ENCODE peak calls at places on chromosomes 2 and 18, in four cellular contexts. One of them, this sample, is unnamed.
A peak's percentile ranks its signal among the peaks of the same experiment; 100 is the strongest.

GRCh38 chr2:54081574-54081973 is 33.8 kb upstream of the ACYP2 start:
- DNase-seq in cardiac muscle cell: no peak
- DNase-seq in CD8-positive, alpha-beta T cell: no peak
- DNase-seq in HCEC 1CT: peak; percentile 18
- DNase-seq in this sample: no peak

GRCh38 chr2:100747551-100747950 is 72.4 kb upstream of the NPAS2 start:
- DNase-seq in cardiac muscle cell: peak; percentile 57
- DNase-seq in CD8-positive, alpha-beta T cell: no peak
- DNase-seq in HCEC 1CT: peak; percentile 61
- DNase-seq in this sample: no peak

GRCh38 chr2:239936838-239937581 is 88.1 kb downstream of the NDUFA10 start:
- DNase-seq in cardiac muscle cell: no peak
- DNase-seq in CD8-positive, alpha-beta T cell: no peak
- DNase-seq in HCEC 1CT: no peak
- DNase-seq in this sample: no peak

GRCh38 chr2:173355132-173355865 is 627 bp downstream of the CDCA7 start:
- DNase-seq in cardiac muscle cell: peak; percentile 71
- DNase-seq in CD8-positive, alpha-beta T cell: peak; percentile 5
- DNase-seq in HCEC 1CT: peak; percentile 66
- DNase-seq in this sample: peak; percentile 48

GRCh38 chr2:19802088-19802806 is 99.5 kb downstream of the TTC32 start:
- DNase-seq in cardiac muscle cell: peak; percentile 72
- DNase-seq in CD8-positive, alpha-beta T cell: no peak
- DNase-seq in HCEC 1CT: peak; percentile 35
- DNase-seq in this sample: no peak

GRCh38 chr2:128519517-128520215 is 201.0 kb upstream of the HS6ST1 start:
- DNase-seq in cardiac muscle cell: no peak
- DNase-seq in CD8-positive, alpha-beta T cell: no peak
- DNase-seq in HCEC 1CT: no peak
- DNase-seq in this sample: no peak

GRCh38 chr2:28835787-28836186 is 25.2 kb downstream of the SPDYA start:
- DNase-seq in cardiac muscle cell: peak; percentile 24
- DNase-seq in CD8-positive, alpha-beta T cell: no peak
- DNase-seq in HCEC 1CT: no peak
- DNase-seq in this sample: no peak

GRCh38 chr18:13606589-13607254 is 119.6 kb downstream of the FAM210A start:
- DNase-seq in cardiac muscle cell: no peak
- DNase-seq in CD8-positive, alpha-beta T cell: no peak
- DNase-seq in HCEC 1CT: no peak
- DNase-seq in this sample: no peak

GRCh38 chr2:29064746-29065478 is 9.4 kb downstream of the PCARE start:
- DNase-seq in cardiac muscle cell: no peak
- DNase-seq in CD8-positive, alpha-beta T cell: no peak
- DNase-seq in HCEC 1CT: no peak
- DNase-seq in this sample: no peak

GRCh38 chr2:240985881-240986786 is 12.3 kb upstream of the SNED1 start:
- DNase-seq in cardiac muscle cell: no peak
- DNase-seq in CD8-positive, alpha-beta T cell: no peak
- DNase-seq in HCEC 1CT: no peak
- DNase-seq in this sample: no peak

This sample was measured in LoVo.